ENCODE peak calls at places on chromosomes 5 and 9, in four cellular contexts. U is CD8-positive, alpha-beta T cell; E is neuronal stem cell; D is left ventricle myocardium inferior. N is an unnamed sample.

GRCh38 chr9:106920701-106921283 is 57.8 kb downstream of the ZNF462 start:
- DNase-seq in U (no peak), E (peak; percentile 20), D (no peak), N (no peak)

GRCh38 chr5:157109744-157110143 is 900 bp upstream of the HAVCR2 start:
- DNase-seq in U (no peak), E (no peak), D (no peak), N (peak; percentile 24)

GRCh38 chr9:21812945-21813568 is 10.6 kb downstream of the MTAP start:
- DNase-seq in U (peak; percentile 56), E (peak; percentile 44), D (peak; percentile 62), N (peak; percentile 69)

GRCh38 chr5:159449925-159450324 is 119.6 kb upstream of the IL12B start:
- DNase-seq in U (no peak), E (no peak), D (no peak), N (no peak)

GRCh38 chr5:136012041-136012804 is 16.6 kb upstream of the TGFBI start:
- DNase-seq in U (no peak), E (no peak), D (no peak), N (no peak)

GRCh38 chr5:2695200-2695891 is 56.1 kb downstream of the IRX2 start:
- DNase-seq in U (no peak), E (no peak), D (no peak), N (no peak)

GRCh38 chr5:78127875-78128274 is 166.6 kb downstream of the AP3B1 start:
- DNase-seq in U (no peak), E (no peak), D (no peak), N (no peak)

GRCh38 chr9:112044183-112044582 is 130.9 kb downstream of the SUSD1 start:
- DNase-seq in U (no peak), E (no peak), D (no peak), N (no peak)

GRCh38 chr9:137278061-137278912 is 761 bp downstream of the TOR4A start:
- DNase-seq in U (no peak), E (no peak), D (no peak), N (no peak)
- H3K27me3 ChIP-seq in U (peaks cover 3% of the 10 kb centered on the region), E (no peaks in the 10 kb centered on the region), D (peaks cover 7% of the 10 kb centered on the region), N (no peaks in the 10 kb centered on the region)

DNA sequence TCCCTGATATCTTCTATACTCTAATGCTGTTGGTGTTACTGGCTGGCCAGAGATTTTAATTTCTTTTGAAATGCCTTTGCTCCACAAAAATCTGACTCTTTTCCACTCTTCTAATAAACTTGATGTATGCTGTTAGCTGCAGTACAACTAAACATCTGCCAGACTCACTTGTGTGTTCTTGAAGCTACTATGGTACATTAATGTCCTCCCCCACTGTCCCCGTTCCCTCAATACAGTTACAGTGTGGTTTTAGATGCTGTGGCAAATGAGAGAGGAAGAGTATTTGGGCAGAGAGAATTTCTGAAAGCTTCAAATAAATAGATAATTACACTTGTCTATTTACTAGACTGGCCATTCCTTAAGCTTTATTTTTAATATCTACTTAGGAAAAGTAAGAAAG is 18.3 kb upstream of the ERAP1 start:
- DNase-seq in U (no peak), E (no peak), D (no peak), N (no peak)
- H3K4me1 ChIP-seq in U (peaks cover 24% of the 10 kb centered on the region), E (no peaks in the 10 kb centered on the region), D (peaks cover 9% of the 10 kb centered on the region), N (peaks cover 24% of the 10 kb centered on the region)

GRCh38 chr9:135310134-135310533 is 169.4 kb upstream of the PPP1R26 start:
- DNase-seq in U (no peak), E (no peak), D (no peak), N (no peak)

GRCh38 chr9:135320331-135320730 is 159.3 kb upstream of the PPP1R26 start:
- DNase-seq in U (no peak), E (no peak), D (no peak), N (no peak)

GRCh38 chr9:135309763-135310125 is 169.8 kb upstream of the PPP1R26 start:
- DNase-seq in U (no peak), E (no peak), D (no peak), N (no peak)

GRCh38 chr9:135320943-135321342 is 158.6 kb upstream of the PPP1R26 start:
- DNase-seq in U (no peak), E (no peak), D (no peak), N (no peak)

GRCh38 chr9:135315572-135315971 is 164.0 kb upstream of the PPP1R26 start:
- DNase-seq in U (no peak), E (no peak), D (no peak), N (no peak)
- H3K27me3 ChIP-seq in U (no peaks in the 10 kb centered on the region), E (no peaks in the 10 kb centered on the region), D (peaks cover 54% of the 10 kb centered on the region), N (no peaks in the 10 kb centered on the region)

DNA sequence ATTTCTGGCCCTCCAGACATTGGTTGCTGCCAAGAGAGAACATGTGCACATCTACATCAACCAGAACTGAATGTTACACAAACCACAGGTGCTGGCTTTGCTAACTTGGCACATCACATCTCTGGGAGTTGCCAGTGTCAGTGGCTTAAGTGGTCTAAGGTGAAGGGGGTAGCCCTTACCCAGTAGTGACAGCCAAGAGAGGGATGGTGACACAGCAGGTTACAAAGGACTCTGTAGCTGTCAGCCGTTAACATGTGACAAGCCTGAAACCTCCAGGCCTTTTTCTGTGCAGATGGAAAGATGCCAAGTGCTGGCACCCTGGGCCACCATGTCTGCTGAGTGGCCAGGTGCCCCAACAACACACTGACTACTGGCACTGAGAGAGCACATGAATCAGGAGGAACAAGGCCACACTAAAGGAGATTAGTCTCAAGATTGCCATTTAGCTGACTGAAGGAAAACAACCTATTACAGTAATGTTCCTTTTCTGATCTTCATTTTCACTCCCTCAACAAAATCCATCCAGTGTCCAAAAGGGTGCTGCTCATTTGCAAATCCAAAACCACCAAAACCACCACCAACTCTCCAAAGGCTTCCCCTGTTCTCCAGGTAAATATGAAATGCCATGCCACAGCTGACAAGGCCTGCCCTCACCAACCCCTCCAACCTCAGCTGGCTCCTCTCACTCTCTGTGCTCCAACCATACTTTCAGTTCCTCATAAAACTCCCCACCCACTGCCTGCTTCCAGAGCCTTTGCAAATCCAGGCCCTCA is 20.2 kb downstream of the SIL1 start:
- DNase-seq in U (no peak), E (no peak), D (peak; percentile 68), N (no peak)
- H3K4me1 ChIP-seq in U (no peaks in the 10 kb centered on the region), E (peaks cover 35% of the 10 kb centered on the region), D (peaks cover 61% of the 10 kb centered on the region), N (no peaks in the 10 kb centered on the region)

DNA sequence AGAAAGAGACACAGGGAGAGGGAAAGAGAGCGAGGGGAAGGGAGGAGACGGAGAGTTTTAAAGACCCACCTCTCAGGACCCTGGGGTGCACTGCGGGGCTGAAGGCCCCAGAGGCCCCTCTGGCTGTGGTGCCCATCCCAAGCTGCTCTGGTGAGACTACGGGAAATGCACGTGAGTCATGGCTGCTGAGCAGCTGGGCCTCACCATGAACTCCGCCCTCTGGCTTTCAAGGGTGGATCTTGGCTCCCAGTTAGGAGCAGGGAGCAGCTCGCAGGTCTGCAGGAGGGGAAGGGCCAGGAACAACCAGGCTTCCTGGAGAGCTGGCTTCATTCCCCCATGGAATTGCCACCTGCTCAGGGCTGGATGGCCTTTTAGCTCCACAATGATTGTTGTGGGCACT is 7.8 kb downstream of the SLC6A3 start:
- DNase-seq in U (no peak), E (no peak), D (no peak), N (no peak)
- H3K27me3 ChIP-seq in U (no peaks in the 10 kb centered on the region), E (peaks cover 36% of the 10 kb centered on the region), D (peaks cover 67% of the 10 kb centered on the region), N (no peaks in the 10 kb centered on the region)

GRCh38 chr9:113519401-113520108 is 56.0 kb downstream of the RGS3 start:
- DNase-seq in U (no peak), E (no peak), D (no peak), N (no peak)
- H3K4me1 ChIP-seq in U (peaks cover 89% of the 10 kb centered on the region), E (peaks cover 8% of the 10 kb centered on the region), D (peaks cover 66% of the 10 kb centered on the region), N (peaks cover 80% of the 10 kb centered on the region)

GRCh38 chr9:79603222-79603925 is 31.6 kb downstream of the TLE4 start:
- DNase-seq in U (no peak), E (no peak), D (no peak), N (no peak)
- H3K27me3 ChIP-seq in U (no peaks in the 10 kb centered on the region), E (no peaks in the 10 kb centered on the region), D (no peaks in the 10 kb centered on the region), N (no peaks in the 10 kb centered on the region)

GRCh38 chr9:114592356-114592755 is 4.8 kb downstream of the ATP6V1G1 start:
- DNase-seq in U (peak; percentile 43), E (no peak), D (no peak), N (peak; percentile 78)

GRCh38 chr9:114591206-114591853 is 3.8 kb downstream of the ATP6V1G1 start:
- DNase-seq in U (no peak), E (no peak), D (no peak), N (no peak)

GRCh38 chr9:114588150-114588663 is 638 bp downstream of the ATP6V1G1 start:
- DNase-seq in U (no peak), E (no peak), D (no peak), N (no peak)

GRCh38 chr9:114588671-114589526 is 1.3 kb downstream of the ATP6V1G1 start:
- DNase-seq in U (no peak), E (no peak), D (no peak), N (no peak)

DNA sequence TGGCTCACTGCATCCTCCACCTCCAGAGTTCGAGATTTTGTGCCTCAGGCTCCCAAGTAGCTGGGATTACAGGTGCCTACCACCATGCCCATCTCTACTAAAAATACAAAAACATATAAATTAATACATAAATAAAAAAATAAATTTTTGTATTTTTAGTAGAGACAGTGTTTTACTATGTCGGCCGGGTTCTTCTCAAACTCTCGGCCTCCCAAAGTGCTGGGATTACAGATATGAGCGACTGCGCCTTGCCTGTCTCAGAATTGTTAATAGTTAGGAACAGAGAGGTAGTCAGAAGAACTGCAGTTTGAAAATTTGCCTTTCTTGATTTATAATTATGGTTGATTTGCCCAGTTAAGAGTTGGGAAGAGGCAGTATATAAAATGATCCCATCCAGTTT is 2.8 kb downstream of the ATP6V1G1 start:
- DNase-seq in U (no peak), E (no peak), D (no peak), N (no peak)
- H3K4me1 ChIP-seq in U (peaks cover 49% of the 10 kb centered on the region), E (peaks cover 18% of the 10 kb centered on the region), D (peaks cover 65% of the 10 kb centered on the region), N (peaks cover 45% of the 10 kb centered on the region)